ENCODE peak calls at places on chromosome 3, in nine cellular contexts. C is psoas muscle, E is AG04449, M is epithelial cell of esophagus, S is fibroblast of mammary gland, X is pancreas, D is IMR-90, K is right lobe of liver, P is foreskin fibroblast. L is an unnamed sample.

GRCh38 chr3:7309707-7310106 is 448.8 kb downstream of the GRM7 start:
- DNase-seq in D (no peak), C (peak), E (no peak), K (no peak), S (peak), P (no peak), X (no peak), M (no peak), L (peak)

GRCh38 chr3:132378846-132379245 is 38.5 kb upstream of the DNAJC13 start:
- DNase-seq in K (no peak), D (no peak), S (no peak), E (no peak), P (no peak), M (no peak), C (no peak), X (no peak), L (no peak)

GRCh38 chr3:183930069-183930468 is 45.4 kb upstream of the PARL start:
- DNase-seq in K (no peak), E (no peak), C (no peak), M (no peak), P (no peak), D (no peak), X (no peak), S (no peak), L (no peak)

GRCh38 chr3:195394700-195395099 is 48.1 kb downstream of the ACAP2 start:
- DNase-seq in M (no peak), D (peak), X (no peak), K (no peak), C (no peak), S (peak), P (peak), E (no peak), L (no peak)

GRCh38 chr3:51759203-51759602 is 19.8 kb downstream of the IQCF6 start:
- DNase-seq in C (no peak), P (no peak), X (no peak), S (no peak), D (no peak), M (no peak), E (no peak), K (no peak), L (no peak)

GRCh38 chr3:134965849-134966248 is 170.8 kb downstream of the EPHB1 start:
- DNase-seq in E (no peak), S (no peak), M (no peak), D (no peak), C (no peak), P (no peak), X (no peak), K (no peak), L (no peak)

GRCh38 chr3:142281474-142281873 is 56.1 kb upstream of the GK5 start:
- DNase-seq in E (no peak), S (peak), X (no peak), D (no peak), C (no peak), K (no peak), P (no peak), M (peak), L (no peak)

GRCh38 chr3:46440531-46441294 is 24.0 kb downstream of the LTF start:
- DNase-seq in C (no peak), M (no peak), D (no peak), X (no peak), S (no peak), E (no peak), K (no peak), P (no peak), L (no peak)

GRCh38 chr3:52483577-52484495 is 11.3 kb upstream of the STAB1 start:
- DNase-seq in D (peak), K (no peak), X (no peak), C (peak), E (peak), M (peak), P (peak), S (peak), L (peak)

GRCh38 chr3:113264249-113264648 is 52.9 kb downstream of the BOC start:
- DNase-seq in E (no peak), P (no peak), K (no peak), D (no peak), M (peak), X (no peak), C (no peak), S (no peak), L (no peak)

GRCh38 chr3:187567741-187568140 is 102.5 kb downstream of the SST start:
- DNase-seq in P (peak), C (no peak), X (no peak), E (peak), D (peak), M (no peak), S (peak), K (no peak), L (peak)

GRCh38 chr3:184523825-184524615 is 37.6 kb upstream of the EPHB3 start:
- DNase-seq in P (peak), D (peak), K (no peak), X (no peak), M (peak), S (peak), C (no peak), E (no peak), L (peak)

GRCh38 chr3:38411591-38411990 is 42.1 kb upstream of the ACVR2B start:
- DNase-seq in C (no peak), P (no peak), D (no peak), K (no peak), S (no peak), X (no peak), E (no peak), M (no peak), L (no peak)

GRCh38 chr3:73656241-73656890 is 31.6 kb upstream of the PDZRN3 start:
- DNase-seq in D (peak), P (no peak), X (no peak), C (no peak), M (no peak), K (no peak), E (peak), S (no peak), L (peak)

GRCh38 chr3:149567307-149567861 is 90.4 kb downstream of the WWTR1 start:
- DNase-seq in K (no peak), C (no peak), E (no peak), X (no peak), P (no peak), M (no peak), S (no peak), D (no peak), L (no peak)

GRCh38 chr3:64266065-64266874 is 41.0 kb upstream of the PRICKLE2 start:
- DNase-seq in P (peak), D (peak), C (no peak), X (no peak), K (no peak), E (peak), S (peak), M (peak), L (peak)

GRCh38 chr3:129829640-129830039 is 63.9 kb downstream of the TMCC1 start:
- DNase-seq in X (no peak), E (peak), K (no peak), M (peak), D (peak), P (peak), S (peak), C (peak), L (peak)

GRCh38 chr3:43338295-43338694 is 52.0 kb downstream of the SNRK start:
- DNase-seq in S (no peak), K (no peak), C (no peak), E (no peak), P (no peak), X (no peak), D (peak), M (peak), L (no peak)

GRCh38 chr3:9901967-9902366 is 681 bp upstream of the IL17RE start:
- DNase-seq in X (no peak), M (no peak), D (no peak), P (no peak), S (no peak), C (no peak), K (no peak), E (no peak), L (no peak)

GRCh38 chr3:13222891-13223573 is 149.8 kb upstream of the IQSEC1 start:
- DNase-seq in C (no peak), S (no peak), M (no peak), P (no peak), X (no peak), D (no peak), K (peak), E (no peak), L (no peak)

GRCh38 chr3:46858456-46858855 is 4.8 kb downstream of the MYL3 start:
- DNase-seq in P (no peak), S (no peak), X (peak), K (peak), E (no peak), C (no peak), M (peak), D (no peak), L (no peak)

GRCh38 chr3:36401056-36401455 is 20.8 kb downstream of the STAC start:
- DNase-seq in C (no peak), M (no peak), E (no peak), S (no peak), D (no peak), X (no peak), K (no peak), P (no peak), L (no peak)

GRCh38 chr3:15281817-15282216 is 50.6 kb downstream of the SH3BP5 start:
- DNase-seq in C (no peak), M (no peak), K (no peak), D (no peak), S (no peak), E (no peak), X (no peak), P (no peak), L (no peak)

GRCh38 chr3:6351752-6352151 is 509.2 kb upstream of the GRM7 start:
- DNase-seq in S (no peak), M (no peak), D (no peak), K (no peak), P (no peak), X (no peak), E (no peak), C (no peak), L (no peak)

GRCh38 chr3:19295208-19295607 is 146.9 kb downstream of the KCNH8 start:
- DNase-seq in K (no peak), X (no peak), C (no peak), M (no peak), E (no peak), P (no peak), S (no peak), D (no peak), L (no peak)
- H3K4me3 ChIP-seq in K (no peak), X (no peak), C (no peak), M (no peak), E (no peak), P (no peak), S (no peak), D (no peak), L (no peak)

DNA sequence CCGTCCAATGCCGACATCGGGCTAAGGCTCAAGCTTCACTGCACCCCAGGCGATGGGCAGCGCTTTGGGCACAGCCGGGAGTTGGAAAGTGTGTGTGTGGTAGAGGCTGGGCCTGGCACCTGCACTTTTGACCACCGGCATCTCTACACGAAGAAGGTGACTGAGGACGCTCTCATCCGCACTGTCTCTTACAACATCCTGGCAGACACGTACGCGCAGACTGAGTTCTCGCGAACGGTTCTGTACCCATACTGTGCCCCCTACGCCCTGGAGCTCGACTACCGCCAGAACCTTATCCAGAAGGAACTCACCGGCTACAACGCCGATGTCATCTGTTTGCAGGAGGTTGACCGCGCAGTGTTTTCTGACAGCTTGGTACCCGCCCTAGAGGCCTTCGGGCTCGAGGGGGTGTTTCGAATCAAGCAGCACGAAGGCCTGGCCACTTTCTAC is 1.0 kb downstream of the PDE12 start:
- DNase-seq in D (peak), S (peak), M (peak), C (peak), E (no peak), K (no peak), X (no peak), P (peak), L (peak)
- TF ChIP-seq CTCF in D (no peak), S (no peak), M (no peak), C (no peak), E (no peak), K (no peak), X (no peak), P (no peak), L (no peak)

DNA sequence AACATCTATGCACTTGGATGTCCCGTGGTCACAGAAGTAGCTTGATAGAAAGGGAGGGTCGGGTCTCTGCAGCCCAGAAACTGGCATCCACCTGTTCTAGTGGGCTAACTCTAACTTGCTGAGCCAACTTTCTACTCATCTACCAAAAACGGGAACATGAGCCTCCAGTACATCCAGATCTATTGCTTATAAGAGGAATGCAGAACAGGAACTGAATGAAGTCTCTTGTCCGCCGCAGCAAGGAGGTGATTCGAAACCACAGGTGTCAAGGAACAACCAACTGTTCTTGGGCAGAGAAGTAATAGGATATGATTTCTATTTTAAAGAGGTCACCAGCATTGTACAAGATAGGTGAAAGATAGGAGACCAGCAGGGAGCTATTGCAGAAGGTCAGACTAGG is 17.9 kb downstream of the TERC start:
- DNase-seq in S (no peak), M (no peak), P (no peak), E (no peak), X (no peak), K (no peak), D (no peak), C (no peak), L (no peak)
- H3K4me3 ChIP-seq in S (no peak), M (no peak), P (no peak), E (no peak), X (no peak), K (no peak), D (no peak), C (no peak), L (no peak)

GRCh38 chr3:189950258-189950657 is 170.4 kb downstream of the P3H2 start:
- DNase-seq in K (no peak), P (no peak), X (no peak), S (no peak), C (no peak), D (no peak), M (peak), E (no peak), L (no peak)
- TF ChIP-seq CTCF in K (no peak), P (no peak), X (no peak), S (no peak), C (no peak), D (no peak), M (peak), E (peak), L (no peak)

L was measured in AG10803.